ENCODE peak calls at places on chromosome 17, in seven cellular contexts. H is stimulated activated CD4-positive, alpha-beta T cell treated with anti-CD3 and anti-CD28 coated beads, Interleukin-1b, Interleukin-23, amount 100 ng/mL, for 1 hour; L is AG08396; B is AG10803; S is B cell; I is GM20000; Z is NCI-H446. M is an unnamed sample.

GRCh38 chr17:35889818-35890773 is 9.9 kb upstream of the CCL5 start:
- DNase-seq in H (no peak), L (no peak), B (peak), S (no peak), I (no peak), Z (peak), M (no peak)

GRCh38 chr17:15341385-15341849 is at the start of gene TEKT3:
- DNase-seq in H (no peak), L (peak), B (peak), S (no peak), I (no peak), Z (no peak), M (peak)

GRCh38 chr17:32519769-32520701 is 33.2 kb downstream of the CDK5R1 start:
- DNase-seq in H (no peak), L (no peak), B (peak), S (peak), I (peak), Z (no peak), M (peak)

GRCh38 chr17:33225509-33225908 is 67.6 kb downstream of the ASIC2 start:
- DNase-seq in H (no peak), L (no peak), B (no peak), S (no peak), I (no peak), Z (no peak), M (no peak)

GRCh38 chr17:58279016-58279671 is 1.6 kb downstream of the MPO start:
- DNase-seq in H (no peak), L (peak), B (peak), S (no peak), I (no peak), Z (no peak), M (no peak)

GRCh38 chr17:80455328-80455710 is 21.1 kb downstream of the NPTX1 start:
- DNase-seq in H (no peak), L (peak), B (no peak), S (no peak), I (peak), Z (no peak), M (peak)

GRCh38 chr17:79339311-79339710 is 264.7 kb downstream of the ENGASE start:
- DNase-seq in H (no peak), L (no peak), B (no peak), S (no peak), I (no peak), Z (no peak), M (no peak)

GRCh38 chr17:8155341-8156173 is 3.4 kb upstream of the PER1 start:
- DNase-seq in H (no peak), L (no peak), B (no peak), S (no peak), I (no peak), Z (no peak), M (no peak)

GRCh38 chr17:17742133-17742621 is 60.9 kb downstream of the RAI1 start:
- DNase-seq in H (no peak), L (peak), B (peak), S (no peak), I (no peak), Z (no peak), M (no peak)

GRCh38 chr17:28053044-28053670 is 10.7 kb downstream of the NLK start:
- DNase-seq in H (no peak), L (no peak), B (peak), S (no peak), I (no peak), Z (no peak), M (no peak)

GRCh38 chr17:19263621-19264010 is 26.4 kb downstream of the EPN2 start:
- DNase-seq in H (no peak), L (no peak), B (peak), S (no peak), I (no peak), Z (no peak), M (no peak)

GRCh38 chr17:1055751-1056645 is 59.1 kb downstream of the TIMM22 start:
- DNase-seq in H (peak), L (peak), B (peak), S (no peak), I (peak), Z (peak), M (peak)

GRCh38 chr17:50672831-50673551 is 34.7 kb downstream of the ANKRD40 start:
- DNase-seq in H (no peak), L (no peak), B (no peak), S (peak), I (no peak), Z (peak), M (no peak)

GRCh38 chr17:75876190-75876937 is 2.0 kb downstream of the TRIM47 start:
- DNase-seq in H (no peak), L (no peak), B (no peak), S (peak), I (peak), Z (no peak), M (peak)

GRCh38 chr17:77801545-77802332 is 156.8 kb upstream of the TNRC6C start:
- DNase-seq in H (no peak), L (no peak), B (no peak), S (no peak), I (no peak), Z (no peak), M (no peak)

GRCh38 chr17:72634621-72635020 is 457.9 kb downstream of the SLC39A11 start:
- DNase-seq in H (no peak), L (no peak), B (no peak), S (no peak), I (no peak), Z (no peak), M (no peak)

GRCh38 chr17:19009970-19010369 is 5.4 kb upstream of the FAM83G start:
- DNase-seq in H (no peak), L (no peak), B (no peak), S (no peak), I (no peak), Z (no peak), M (no peak)

GRCh38 chr17:39027037-39027436 is 59.8 kb upstream of the FBXO47 start:
- DNase-seq in H (no peak), L (peak), B (peak), S (no peak), I (peak), Z (peak), M (peak)

GRCh38 chr17:80453126-80453979 is 23.1 kb downstream of the NPTX1 start:
- DNase-seq in H (no peak), L (no peak), B (peak), S (no peak), I (no peak), Z (peak), M (no peak)

GRCh38 chr17:81723651-81724209 is 11.6 kb downstream of the SLC25A10 start:
- DNase-seq in H (no peak), L (no peak), B (no peak), S (no peak), I (no peak), Z (no peak), M (no peak)

GRCh38 chr17:81340606-81341346 is 45.7 kb upstream of the SLC38A10 start:
- DNase-seq in H (no peak), L (no peak), B (no peak), S (no peak), I (no peak), Z (no peak), M (no peak)

GRCh38 chr17:10226930-10227695 is 28.7 kb upstream of the GAS7 start:
- DNase-seq in H (peak), L (peak), B (no peak), S (peak), I (peak), Z (peak), M (peak)

GRCh38 chr17:56756536-56756935 is 77.2 kb downstream of the C17orf67 start:
- DNase-seq in H (no peak), L (peak), B (peak), S (no peak), I (no peak), Z (no peak), M (no peak)

GRCh38 chr17:27256225-27257030 is 37.5 kb upstream of the WSB1 start:
- DNase-seq in H (no peak), L (no peak), B (peak), S (no peak), I (no peak), Z (no peak), M (no peak)

GRCh38 chr17:62653002-62653830 is 25.7 kb downstream of the MRC2 start:
- DNase-seq in H (peak), L (peak), B (peak), S (peak), I (peak), Z (no peak), M (peak)

GRCh38 chr17:46192484-46193245 is 564 bp downstream of the KANSL1 start:
- DNase-seq in H (peak), L (peak), B (peak), S (peak), I (peak), Z (peak), M (peak)

GRCh38 chr17:61618950-61619349 is 27.9 kb upstream of the NACA2 start:
- DNase-seq in H (no peak), L (no peak), B (no peak), S (no peak), I (no peak), Z (no peak), M (no peak)

GRCh38 chr17:43740541-43740940 is 18.1 kb downstream of the SOST start:
- DNase-seq in H (no peak), L (peak), B (peak), S (no peak), I (no peak), Z (no peak), M (no peak)

GRCh38 chr17:29825604-29826003 is 104.4 kb downstream of the SSH2 start:
- DNase-seq in H (no peak), L (no peak), B (no peak), S (no peak), I (no peak), Z (no peak), M (no peak)

GRCh38 chr17:5115673-5116651 is at the start of gene USP6:
- DNase-seq in H (no peak), L (no peak), B (no peak), S (no peak), I (peak), Z (no peak), M (no peak)

GRCh38 chr17:20085283-20085875 is 76.2 kb downstream of the SPECC1 start:
- DNase-seq in H (no peak), L (no peak), B (peak), S (no peak), I (no peak), Z (no peak), M (no peak)

GRCh38 chr17:16935241-16935663 is 36.7 kb downstream of the TNFRSF13B start:
- DNase-seq in H (no peak), L (no peak), B (no peak), S (no peak), I (no peak), Z (no peak), M (peak)

GRCh38 chr17:67707442-67707841 is 10.3 kb upstream of the NOL11 start:
- DNase-seq in H (no peak), L (no peak), B (no peak), S (no peak), I (no peak), Z (no peak), M (no peak)

GRCh38 chr17:30379303-30380105 is 777 bp downstream of the CPD start:
- DNase-seq in H (no peak), L (peak), B (no peak), S (no peak), I (peak), Z (no peak), M (peak)